ENCODE peak calls at places on chromosomes 12 and 14, in five cellular contexts. One of them, this sample, is unnamed.

GRCh38 chr14:98137626-98138025 is 1134.4 kb downstream of the BCL11B start:
- DNase-seq in omental fat pad: no peak
- DNase-seq in stimulated activated CD4-positive, alpha-beta T cell treated with anti-CD3 and anti-CD28 coated beads, Interleukin-12 subunit alpha, Interleukin-12 subunit beta, amount 100 ng/mL, for 4 hours: no peak
- DNase-seq in T-helper 17 cell: no peak
- DNase-seq in activated CD8-positive, alpha-beta memory T cell treated with anti-CD3 and anti-CD28 coated beads for 4 hours: no peak
- DNase-seq in this sample: peak

GRCh38 chr12:102955926-102956737 is 1.3 kb upstream of the ASCL1 start:
- DNase-seq in stimulated activated CD4-positive, alpha-beta T cell treated with anti-CD3 and anti-CD28 coated beads, Interleukin-12 subunit alpha, Interleukin-12 subunit beta, amount 100 ng/mL, for 4 hours: no peak
- DNase-seq in T-helper 17 cell: no peak
- DNase-seq in omental fat pad: no peak
- DNase-seq in activated CD8-positive, alpha-beta memory T cell treated with anti-CD3 and anti-CD28 coated beads for 4 hours: no peak
- DNase-seq in this sample: peak

GRCh38 chr12:114774181-114774580 is 90.2 kb upstream of the TBX3 start:
- DNase-seq in T-helper 17 cell: no peak
- DNase-seq in omental fat pad: no peak
- DNase-seq in activated CD8-positive, alpha-beta memory T cell treated with anti-CD3 and anti-CD28 coated beads for 4 hours: no peak
- DNase-seq in stimulated activated CD4-positive, alpha-beta T cell treated with anti-CD3 and anti-CD28 coated beads, Interleukin-12 subunit alpha, Interleukin-12 subunit beta, amount 100 ng/mL, for 4 hours: no peak
- DNase-seq in this sample: no peak

GRCh38 chr14:77491056-77491455 is 7.6 kb downstream of the ISM2 start:
- DNase-seq in activated CD8-positive, alpha-beta memory T cell treated with anti-CD3 and anti-CD28 coated beads for 4 hours: no peak
- DNase-seq in T-helper 17 cell: no peak
- DNase-seq in omental fat pad: no peak
- DNase-seq in stimulated activated CD4-positive, alpha-beta T cell treated with anti-CD3 and anti-CD28 coated beads, Interleukin-12 subunit alpha, Interleukin-12 subunit beta, amount 100 ng/mL, for 4 hours: no peak
- DNase-seq in this sample: no peak

GRCh38 chr12:3332190-3332589 is 158.8 kb upstream of the PRMT8 start:
- DNase-seq in omental fat pad: no peak
- DNase-seq in activated CD8-positive, alpha-beta memory T cell treated with anti-CD3 and anti-CD28 coated beads for 4 hours: no peak
- DNase-seq in T-helper 17 cell: no peak
- DNase-seq in stimulated activated CD4-positive, alpha-beta T cell treated with anti-CD3 and anti-CD28 coated beads, Interleukin-12 subunit alpha, Interleukin-12 subunit beta, amount 100 ng/mL, for 4 hours: no peak
- DNase-seq in this sample: no peak

GRCh38 chr12:54997914-54998507 is 13.4 kb upstream of the TESPA1 start:
- DNase-seq in activated CD8-positive, alpha-beta memory T cell treated with anti-CD3 and anti-CD28 coated beads for 4 hours: no peak
- DNase-seq in omental fat pad: no peak
- DNase-seq in stimulated activated CD4-positive, alpha-beta T cell treated with anti-CD3 and anti-CD28 coated beads, Interleukin-12 subunit alpha, Interleukin-12 subunit beta, amount 100 ng/mL, for 4 hours: no peak
- DNase-seq in T-helper 17 cell: no peak
- DNase-seq in this sample: peak

GRCh38 chr12:124356221-124356620 is 61.3 kb downstream of the RFLNA start:
- DNase-seq in T-helper 17 cell: no peak
- DNase-seq in stimulated activated CD4-positive, alpha-beta T cell treated with anti-CD3 and anti-CD28 coated beads, Interleukin-12 subunit alpha, Interleukin-12 subunit beta, amount 100 ng/mL, for 4 hours: no peak
- DNase-seq in activated CD8-positive, alpha-beta memory T cell treated with anti-CD3 and anti-CD28 coated beads for 4 hours: no peak
- DNase-seq in omental fat pad: no peak
- DNase-seq in this sample: no peak

GRCh38 chr14:70662080-70662479 is 20.4 kb downstream of the TTC9 start:
- DNase-seq in omental fat pad: no peak
- DNase-seq in T-helper 17 cell: no peak
- DNase-seq in activated CD8-positive, alpha-beta memory T cell treated with anti-CD3 and anti-CD28 coated beads for 4 hours: no peak
- DNase-seq in stimulated activated CD4-positive, alpha-beta T cell treated with anti-CD3 and anti-CD28 coated beads, Interleukin-12 subunit alpha, Interleukin-12 subunit beta, amount 100 ng/mL, for 4 hours: no peak
- DNase-seq in this sample: no peak

GRCh38 chr12:132366341-132366861 is 37.0 kb upstream of the GALNT9 start:
- DNase-seq in activated CD8-positive, alpha-beta memory T cell treated with anti-CD3 and anti-CD28 coated beads for 4 hours: no peak
- DNase-seq in T-helper 17 cell: no peak
- DNase-seq in omental fat pad: no peak
- DNase-seq in stimulated activated CD4-positive, alpha-beta T cell treated with anti-CD3 and anti-CD28 coated beads, Interleukin-12 subunit alpha, Interleukin-12 subunit beta, amount 100 ng/mL, for 4 hours: no peak
- DNase-seq in this sample: no peak

GRCh38 chr12:28563286-28563685 is 373.0 kb downstream of the CCDC91 start:
- DNase-seq in omental fat pad: no peak
- DNase-seq in T-helper 17 cell: no peak
- DNase-seq in stimulated activated CD4-positive, alpha-beta T cell treated with anti-CD3 and anti-CD28 coated beads, Interleukin-12 subunit alpha, Interleukin-12 subunit beta, amount 100 ng/mL, for 4 hours: no peak
- DNase-seq in activated CD8-positive, alpha-beta memory T cell treated with anti-CD3 and anti-CD28 coated beads for 4 hours: no peak
- DNase-seq in this sample: no peak

This sample was measured in esophagus muscularis mucosa.